ENCODE peak calls at places on chromosomes 1 and 21, in six cellular contexts. N is GM13977, M is GM10248, Z is AG04450, S is astrocyte of the spinal cord, D is H9. K is an unnamed sample.

GRCh38 chr1:183982172-183982963 is 55.2 kb downstream of the COLGALT2 start:
- DNase-seq in D (no peak), Z (no peak), S (no peak), M (no peak), N (no peak), K (no peak)

GRCh38 chr1:38973659-38974437 is 17.2 kb upstream of the AKIRIN1 start:
- DNase-seq in N (no peak), S (no peak), D (no peak), M (no peak), Z (no peak), K (no peak)

GRCh38 chr1:6259491-6260362 is 1.2 kb downstream of the GPR153 start:
- DNase-seq in N (peak; percentile 94), D (peak; percentile 87), Z (peak; percentile 23), S (peak; percentile 68), M (peak; percentile 90), K (peak; percentile 82)

GRCh38 chr1:195733826-195734225 is 874.4 kb downstream of the KCNT2 start:
- DNase-seq in M (no peak), D (peak; percentile 45), Z (no peak), S (no peak), N (no peak), K (no peak)

GRCh38 chr1:156298852-156299357 is at the start of gene VHLL:
- DNase-seq in S (no peak), M (no peak), D (no peak), Z (no peak), N (no peak), K (no peak)

GRCh38 chr1:15934211-15935055 is 41.5 kb downstream of the ZBTB17 start:
- DNase-seq in Z (no peak), D (no peak), M (no peak), S (no peak), N (peak; percentile 7), K (no peak)

GRCh38 chr1:77683836-77684148 is 1.3 kb upstream of the ZZZ3 start:
- DNase-seq in Z (no peak), M (no peak), S (no peak), N (no peak), D (no peak), K (no peak)

GRCh38 chr1:80153762-80154555 is 1147.4 kb upstream of the ADGRL4 start:
- DNase-seq in D (peak; percentile 49), Z (no peak), S (peak; percentile 12), M (no peak), N (no peak), K (no peak)

GRCh38 chr1:157136133-157136532 is 2.1 kb downstream of the ETV3 start:
- DNase-seq in S (no peak), N (no peak), D (no peak), M (no peak), Z (no peak), K (no peak)

GRCh38 chr1:11753555-11754208 is 8.3 kb upstream of the C1orf167 start:
- DNase-seq in M (no peak), N (no peak), Z (no peak), D (no peak), S (peak; percentile 53), K (no peak)

GRCh38 chr1:25442178-25442577 is 11.5 kb downstream of the MACO1 start:
- DNase-seq in N (no peak), D (no peak), Z (no peak), M (no peak), S (peak; percentile 53), K (no peak)

GRCh38 chr21:40769231-40769630 is 77.7 kb downstream of the DSCAM start:
- DNase-seq in S (no peak), N (no peak), M (no peak), D (no peak), Z (no peak), K (no peak)

GRCh38 chr1:58983633-58984301 is 199.9 kb upstream of the JUN start:
- DNase-seq in D (no peak), S (no peak), N (no peak), M (no peak), Z (no peak), K (no peak)

GRCh38 chr1:116737020-116737854 is 17.0 kb upstream of the CD2 start:
- DNase-seq in D (peak; percentile 60), Z (peak; percentile 3), N (peak; percentile 76), S (peak; percentile 65), M (peak; percentile 75), K (peak; percentile 73)

GRCh38 chr1:203686091-203686632 is 59.5 kb downstream of the ATP2B4 start:
- DNase-seq in N (no peak), S (peak; percentile 24), D (no peak), M (no peak), Z (no peak), K (no peak)

GRCh38 chr1:51728611-51729155 is 111.8 kb downstream of the OSBPL9 start:
- DNase-seq in N (no peak), Z (no peak), M (no peak), S (no peak), D (no peak), K (no peak)

GRCh38 chr1:19920132-19920710 is 3.2 kb downstream of the PLA2G2E start:
- DNase-seq in S (no peak), D (no peak), M (no peak), Z (no peak), N (no peak), K (no peak)

GRCh38 chr1:204684206-204684536 is 1.4 kb downstream of the LRRN2 start:
- DNase-seq in D (no peak), Z (no peak), M (no peak), N (no peak), S (no peak), K (no peak)

GRCh38 chr1:232037774-232038388 is 411.3 kb downstream of the DISC1 start:
- DNase-seq in D (no peak), S (no peak), M (no peak), N (no peak), Z (no peak), K (no peak)

GRCh38 chr1:201183728-201184127 is 6.9 kb upstream of the IGFN1 start:
- DNase-seq in D (no peak), M (no peak), Z (no peak), N (no peak), S (no peak), K (no peak)

GRCh38 chr1:151993084-151993733 is 450 bp downstream of the S100A10 start:
- DNase-seq in Z (no peak), S (no peak), D (peak; percentile 66), N (no peak), M (peak; percentile 46), K (peak; percentile 31)

GRCh38 chr1:2348346-2349275 is 42.7 kb downstream of the MORN1 start:
- DNase-seq in D (no peak), S (no peak), M (no peak), N (no peak), Z (no peak), K (peak; percentile 14)

GRCh38 chr1:14486401-14487110 is 111.9 kb upstream of the KAZN start:
- DNase-seq in S (peak; percentile 93), D (no peak), N (no peak), M (no peak), Z (no peak), K (no peak)

GRCh38 chr21:20721151-20721550 is 277.1 kb upstream of the NCAM2 start:
- DNase-seq in Z (no peak), D (no peak), S (peak; percentile 57), M (no peak), N (no peak), K (no peak)

GRCh38 chr21:21731626-21732025 is 733.4 kb downstream of the NCAM2 start:
- DNase-seq in D (no peak), M (no peak), Z (no peak), N (no peak), S (no peak), K (no peak)

GRCh38 chr1:2493691-2494322 is 17.7 kb downstream of the PLCH2 start:
- DNase-seq in M (no peak), S (no peak), N (no peak), Z (no peak), D (no peak), K (no peak)

GRCh38 chr21:39051561-39051949 is 131.7 kb downstream of the PSMG1 start:
- DNase-seq in S (no peak), M (no peak), D (no peak), N (no peak), Z (no peak), K (no peak)

GRCh38 chr1:221979461-221980032 is 237.7 kb upstream of the DUSP10 start:
- DNase-seq in M (no peak), D (no peak), Z (no peak), S (peak; percentile 22), N (no peak), K (no peak)
- TF ChIP-seq CTCF in M (peak; percentile 8), D (peak; percentile 74), Z (peak; percentile 31), S (peak; percentile 29), N (peak; percentile 5), K (peak; percentile 52)

DNA sequence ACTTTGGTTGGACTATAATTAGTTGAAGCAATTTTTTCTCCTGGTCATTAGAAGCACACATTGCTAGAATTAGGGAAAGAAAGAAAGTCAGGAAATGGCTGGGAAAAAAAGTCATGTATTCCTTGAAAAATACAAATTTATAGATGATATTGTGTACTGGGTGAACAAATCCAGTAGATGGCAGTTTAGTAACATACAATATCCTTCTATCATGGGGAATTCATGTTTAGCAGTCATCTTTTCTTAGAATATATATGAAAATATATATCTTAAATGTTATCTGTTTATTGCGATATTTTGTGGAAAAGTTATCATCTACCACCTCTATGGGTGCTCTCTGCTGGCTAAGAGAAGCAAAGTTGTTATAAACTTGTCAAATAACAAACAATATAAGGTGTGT is 13.1 kb upstream of the ZRANB2 start:
- DNase-seq in S (peak; percentile 38), M (no peak), Z (no peak), D (no peak), N (no peak), K (no peak)
- TF ChIP-seq CTCF in S (peak; percentile 34), M (peak; percentile 38), Z (peak; percentile 58), D (peak; percentile 38), N (peak; percentile 20), K (peak; percentile 31)

DNA sequence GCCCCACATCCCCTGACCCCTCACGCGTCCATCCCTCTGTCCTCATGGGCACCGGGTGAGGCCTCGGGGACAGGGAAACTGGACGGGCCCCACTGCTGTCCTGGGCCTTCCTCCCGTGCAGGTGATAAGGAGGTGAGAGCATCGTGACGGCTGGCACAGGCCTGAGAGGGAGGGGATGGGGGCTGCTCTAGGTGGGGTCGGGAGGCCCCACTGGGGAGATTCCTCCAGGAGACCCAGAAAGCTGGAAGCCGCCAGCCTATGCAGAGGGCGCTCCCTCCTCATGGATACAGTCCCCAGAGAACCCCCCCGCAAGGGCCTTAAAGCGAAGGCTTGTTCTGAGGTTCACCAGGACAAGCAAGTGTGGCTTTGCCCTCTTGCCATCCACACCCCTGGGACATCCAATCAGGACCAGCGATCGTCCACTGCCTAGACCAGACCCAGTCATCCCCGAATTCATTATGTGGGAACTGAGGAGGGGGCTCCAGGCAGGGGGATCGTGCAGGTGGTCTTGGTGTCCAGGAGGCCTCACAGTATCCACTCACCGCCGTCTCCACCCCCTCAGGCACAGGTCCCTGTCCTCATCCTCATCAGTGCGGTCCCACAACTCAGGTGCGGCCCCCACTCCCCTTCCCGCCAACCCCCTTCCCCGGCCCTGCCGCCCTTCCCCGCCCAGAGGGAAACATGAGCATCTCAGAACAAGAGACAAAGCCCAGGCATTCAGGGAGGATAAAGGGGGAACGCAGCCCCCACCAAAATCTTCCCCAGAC is 45.3 kb upstream of the COL18A1 start:
- DNase-seq in M (no peak), S (no peak), N (no peak), D (no peak), Z (no peak), K (no peak)
- TF ChIP-seq CTCF in M (no peak), S (no peak), N (no peak), D (no peak), Z (no peak), K (no peak)

DNA sequence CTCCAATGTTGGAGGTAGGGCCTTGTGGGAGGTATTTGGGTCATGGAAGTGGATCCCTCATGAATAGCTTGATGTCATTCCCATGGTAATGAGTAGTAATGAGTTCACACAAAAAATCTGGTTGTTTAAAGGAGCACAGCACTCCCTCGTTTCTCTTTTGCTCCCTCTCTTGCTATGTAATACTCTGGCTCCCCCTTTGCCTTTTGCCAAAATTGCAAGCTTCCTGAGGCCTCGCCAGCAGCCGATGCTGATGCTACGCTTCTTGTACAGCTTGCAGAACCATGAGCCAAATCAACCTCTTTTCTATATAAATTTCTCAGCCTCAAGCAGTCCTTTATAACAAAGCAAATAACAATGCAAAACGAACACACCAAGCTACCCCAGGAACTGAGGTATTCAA is 80.9 kb downstream of the LHX9 start:
- DNase-seq in Z (no peak), M (no peak), D (peak; percentile 34), N (no peak), S (no peak), K (no peak)
- TF ChIP-seq CTCF in Z (no peak), M (no peak), D (peak; percentile 49), N (no peak), S (peak; percentile 1), K (no peak)